ENCODE peak calls at places on chromosomes 12 and 14, in six cellular contexts. H is ovary, F is endothelial cell of umbilical vein, Z is upper lobe of left lung, L is transverse colon, P is A549. S is an unnamed sample. For H3K9me3, the result is how much of the 10 kb centered on the place peaks cover.

GRCh38 chr12:4449862-4450222 is 4.2 kb upstream of the FGF6 start:
- DNase-seq in H (no peak), F (no peak), Z (no peak), L (peak), P (no peak), S (peak)

GRCh38 chr12:116183741-116184141 is 93.8 kb downstream of the MED13L start:
- DNase-seq in H (no peak), F (peak), Z (no peak), L (no peak), P (no peak), S (no peak)

GRCh38 chr12:42707312-42707711 is 117.8 kb upstream of the PRICKLE1 start:
- DNase-seq in H (no peak), F (no peak), Z (no peak), L (no peak), P (no peak), S (no peak)

GRCh38 chr12:28500373-28501024 is 310.2 kb downstream of the CCDC91 start:
- DNase-seq in H (no peak), F (no peak), Z (no peak), L (no peak), P (no peak), S (no peak)

GRCh38 chr12:117686911-117687377 is 281.8 kb downstream of the KSR2 start:
- DNase-seq in H (no peak), F (peak), Z (no peak), L (peak), P (peak), S (peak)

GRCh38 chr12:48615681-48616080 is 45.8 kb upstream of the LALBA start:
- DNase-seq in H (no peak), F (no peak), Z (no peak), L (no peak), P (no peak), S (no peak)

GRCh38 chr14:89466460-89466859 is 49.4 kb upstream of the FOXN3 start:
- DNase-seq in H (no peak), F (no peak), Z (peak), L (no peak), P (no peak), S (peak)

GRCh38 chr12:88298014-88298682 is 156.0 kb downstream of the TMTC3 start:
- DNase-seq in H (no peak), F (peak), Z (no peak), L (no peak), P (no peak), S (no peak)

GRCh38 chr12:29158364-29158763 is 9.3 kb downstream of the FAR2 start:
- DNase-seq in H (no peak), F (no peak), Z (peak), L (no peak), P (no peak), S (no peak)

GRCh38 chr14:23568021-23568599 is 519 bp upstream of the AP1G2 start:
- DNase-seq in H (no peak), F (no peak), Z (no peak), L (no peak), P (no peak), S (no peak)

GRCh38 chr14:23566112-23566781 is 1.3 kb downstream of the AP1G2 start:
- DNase-seq in H (no peak), F (no peak), Z (no peak), L (no peak), P (no peak), S (no peak)

GRCh38 chr14:23566782-23567185 is 807 bp downstream of the AP1G2 start:
- DNase-seq in H (no peak), F (no peak), Z (peak), L (no peak), P (peak), S (peak)

GRCh38 chr14:23568600-23569310 is 1.2 kb upstream of the AP1G2 start:
- DNase-seq in H (no peak), F (no peak), Z (no peak), L (no peak), P (peak), S (no peak)

DNA sequence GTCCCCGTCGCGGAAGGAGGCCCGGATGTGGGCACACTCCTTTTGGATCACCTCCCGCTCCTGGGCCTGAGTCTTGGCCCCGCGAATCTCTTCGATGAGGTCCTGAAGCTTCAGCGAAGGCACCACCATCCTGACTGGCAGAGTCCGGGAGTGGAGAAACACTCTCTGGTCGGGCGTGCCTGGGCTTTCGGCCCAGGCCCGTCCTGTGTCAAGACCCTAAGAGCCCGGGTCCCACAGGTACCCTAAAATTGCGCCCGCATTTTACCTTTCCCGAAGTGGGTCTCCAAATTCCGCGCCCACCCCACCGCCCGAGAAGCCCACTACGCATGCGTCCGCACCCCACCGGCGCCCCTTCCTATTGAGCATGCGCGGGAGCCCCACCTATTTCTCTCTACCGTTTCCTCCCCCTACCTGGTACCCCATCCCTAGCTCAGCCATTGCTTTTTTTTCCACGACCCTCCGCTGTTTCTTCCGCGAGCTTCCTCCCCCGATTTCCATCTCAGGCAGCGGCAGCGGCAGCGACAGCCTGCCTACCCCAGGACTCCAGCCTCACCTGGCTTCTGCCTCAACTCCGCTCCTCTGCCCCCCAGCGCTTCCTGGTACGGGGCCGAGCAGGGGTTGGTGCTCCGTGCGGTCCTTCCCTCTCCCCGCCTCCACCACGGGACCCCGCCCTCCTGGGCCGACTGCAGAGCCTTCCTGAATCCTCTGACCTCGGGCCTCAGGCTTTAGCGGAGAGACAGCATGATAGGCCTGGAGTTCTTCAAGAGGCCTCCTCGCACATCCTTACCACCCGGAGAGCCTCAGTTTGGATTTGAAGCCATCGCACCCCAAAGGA is at the start of gene AP1G2:
- DNase-seq in H (peak), F (peak), Z (peak), L (peak), P (peak), S (peak)
- TF ChIP-seq POLR2A in H (peak), F (peak), Z (peak), L (peak), P (peak), S (peak)

DNA sequence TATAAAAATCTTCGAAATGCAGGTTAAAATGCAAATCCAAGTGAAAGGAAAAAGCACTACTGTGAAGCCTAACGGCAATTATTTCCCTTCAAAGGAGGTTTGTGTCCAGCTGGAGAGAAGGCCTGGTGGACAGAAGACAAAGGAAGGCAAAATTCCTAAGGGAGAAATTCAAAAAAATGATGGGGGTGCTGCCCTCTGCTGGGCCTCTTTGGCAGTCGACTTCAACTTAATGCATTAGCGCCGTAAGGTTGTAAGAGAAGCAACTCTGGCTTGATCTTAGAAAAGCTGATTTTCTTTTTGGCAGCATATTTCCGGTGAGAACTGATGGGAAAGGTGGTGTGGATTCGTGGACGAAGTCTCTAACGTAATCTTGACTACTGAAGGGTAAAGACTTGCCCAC is 34.3 kb upstream of the CHFR start:
- DNase-seq in H (no peak), F (no peak), Z (no peak), L (no peak), P (no peak), S (no peak)
- H3K9me3 ChIP-seq in H (under half), F (under half), Z (half or more), L (half or more), P (half or more), S (under half)

DNA sequence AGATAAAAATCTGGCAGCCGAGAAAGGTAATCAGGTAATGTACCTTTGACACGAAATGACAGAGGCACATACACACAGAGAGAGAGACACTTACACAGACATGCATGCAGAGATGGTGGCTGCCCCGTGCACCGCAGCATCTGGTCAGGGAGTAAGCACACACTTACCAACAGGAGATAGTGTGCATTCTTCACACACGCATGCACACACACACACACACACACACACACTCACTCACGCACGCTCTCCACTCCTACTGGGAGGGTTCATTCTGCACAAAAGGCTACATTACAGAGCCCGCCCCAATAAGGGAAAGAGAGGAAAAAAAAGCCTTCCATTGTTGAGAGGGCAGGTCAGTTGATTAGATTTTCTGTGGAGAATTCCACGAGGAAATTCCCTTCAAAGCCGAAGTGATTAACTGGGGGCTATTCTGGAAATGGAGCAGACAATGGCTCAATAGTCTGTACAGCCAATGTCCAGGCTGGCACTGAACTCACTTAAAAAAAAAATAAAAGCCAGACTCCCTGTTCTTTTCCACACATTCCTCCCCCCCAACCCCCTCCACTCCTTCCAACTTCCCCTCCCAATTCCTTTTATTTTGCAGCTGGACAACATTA is 1.4 kb upstream of the SOX5 start:
- DNase-seq in H (peak), F (peak), Z (no peak), L (no peak), P (no peak), S (no peak)
- TF ChIP-seq POLR2A in H (no peak), F (no peak), Z (no peak), L (no peak), P (no peak), S (no peak)

DNA sequence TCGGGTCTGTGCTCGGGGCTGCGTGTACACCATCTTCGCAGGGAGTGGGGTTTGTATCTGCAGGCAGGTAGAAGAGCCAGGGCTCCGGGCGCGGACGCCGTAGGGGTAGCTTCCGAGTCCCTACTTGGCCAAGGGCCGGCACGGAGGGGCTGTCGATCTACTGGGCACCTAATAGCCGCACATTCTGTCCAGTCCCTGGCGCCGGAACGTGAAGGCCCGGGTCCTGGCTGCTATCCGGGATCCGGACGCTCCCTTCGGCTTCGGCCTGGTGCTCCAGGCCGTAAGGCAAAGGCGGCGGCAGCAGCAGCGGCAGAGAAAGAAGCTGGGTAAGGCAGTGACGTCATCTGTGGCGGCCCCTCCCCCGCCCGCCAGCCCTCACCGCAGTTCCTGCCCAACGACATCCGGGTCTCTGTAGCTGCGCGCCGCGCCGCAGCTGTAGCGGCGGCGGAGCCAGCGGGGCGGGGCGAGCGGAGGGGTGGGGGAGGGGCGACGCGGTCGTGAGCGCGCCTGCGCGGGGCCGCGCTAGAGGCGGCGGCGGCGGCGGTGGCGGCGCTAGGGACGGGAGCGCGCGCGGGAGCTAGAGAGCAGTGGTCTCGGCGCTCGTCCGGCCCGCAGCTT is at the start of gene PPM1A:
- DNase-seq in H (peak), F (peak), Z (peak), L (peak), P (peak), S (peak)
- H3K9me3 ChIP-seq in H (under half), F (under half), Z (under half), L (under half), P (under half), S (under half)

GRCh38 chr12:10722502-10722904 is 620 bp downstream of the YBX3 start:
- DNase-seq in H (peak), F (no peak), Z (peak), L (peak), P (no peak), S (peak)
- TF ChIP-seq POLR2A in H (peak), F (no peak), Z (no peak), L (no peak), P (no peak), S (peak)

GRCh38 chr14:85273952-85274351 is 256.0 kb upstream of the FLRT2 start:
- DNase-seq in H (no peak), F (no peak), Z (no peak), L (no peak), P (no peak), S (no peak)
- H3K9me3 ChIP-seq in H (under half), F (under half), Z (under half), L (under half), P (under half), S (under half)